ENCODE peak calls at places on chromosomes 4 and X, in eight cellular contexts. Q is PC-9, D is lung, Z is psoas muscle, W is uterus, K is dorsolateral prefrontal cortex, V is adrenal gland, A is HFF-Myc. S is an unnamed sample.

GRCh38 chrX:78964598-78964997 is 19.4 kb downstream of the P2RY10 start:
- DNase-seq in Q (no peak), D (no peak), Z (no peak), W (no peak), K (no peak), V (no peak), A (no peak), S (no peak)

GRCh38 chr4:87304659-87305277 is 17.9 kb downstream of the HSD17B13 start:
- DNase-seq in Q (peak; percentile 87), D (no peak), Z (no peak), W (no peak), K (no peak), V (no peak), A (no peak), S (peak; percentile 93)

GRCh38 chrX:154775611-154776349 is 13.1 kb downstream of the DKC1 start:
- DNase-seq in Q (no peak), D (no peak), Z (no peak), W (no peak), K (peak; percentile 56), V (no peak), A (no peak), S (no peak)

GRCh38 chrX:123291623-123292022 is 107.5 kb downstream of the GRIA3 start:
- DNase-seq in Q (no peak), D (no peak), Z (no peak), W (no peak), K (no peak), V (no peak), A (no peak), S (peak; percentile 22)

GRCh38 chr4:10947898-10948297 is 263.3 kb upstream of the CLNK start:
- DNase-seq in Q (no peak), D (no peak), Z (no peak), W (no peak), K (no peak), V (no peak), A (no peak), S (no peak)

GRCh38 chr4:152734699-152735050 is 44.9 kb downstream of the TIGD4 start:
- DNase-seq in Q (no peak), D (no peak), Z (no peak), W (no peak), K (no peak), V (no peak), A (no peak), S (no peak)

GRCh38 chr4:186168750-186169149 is 22.6 kb upstream of the CYP4V2 start:
- DNase-seq in Q (no peak), D (no peak), Z (no peak), W (no peak), K (no peak), V (no peak), A (no peak), S (no peak)

GRCh38 chrX:1506916-1507315 is 30.1 kb downstream of the P2RY8 start:
- DNase-seq in Q (no peak), D (no peak), Z (no peak), W (no peak), K (no peak), V (no peak), A (no peak), S (no peak)

GRCh38 chrX:45295587-45295986 is 94.9 kb upstream of the DIPK2B start:
- DNase-seq in Q (peak; percentile 39), D (no peak), Z (no peak), W (no peak), K (no peak), V (no peak), A (peak; percentile 19), S (peak; percentile 88)

DNA sequence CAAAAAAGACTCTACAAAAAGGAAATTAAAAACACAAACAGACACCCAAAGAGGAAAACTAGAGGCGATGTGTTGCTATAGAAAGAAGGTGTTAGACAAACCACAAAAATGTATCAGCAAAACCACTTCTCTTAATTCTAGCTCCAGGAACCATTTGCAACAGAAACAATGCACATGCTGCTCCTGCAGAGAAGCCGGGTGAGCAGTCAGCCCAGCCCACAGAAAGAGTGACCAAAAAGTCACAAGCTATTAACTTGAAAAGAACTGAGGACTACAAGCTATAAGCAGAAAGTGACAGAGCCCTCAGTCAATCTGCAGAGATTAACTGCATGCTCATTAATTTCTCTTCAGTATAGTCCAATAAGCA is 96.2 kb upstream of the KLHL13 start:
- DNase-seq in Q (no peak), D (no peak), Z (no peak), W (no peak), K (no peak), V (no peak), A (no peak), S (no peak)
- H3K4me3 ChIP-seq in Q (no peak overlapping the region), D (no peak overlapping the region), Z (no peak overlapping the region), W (no peak overlapping the region), K (no peak overlapping the region), V (no peak overlapping the region), A (no peak overlapping the region), S (no peak overlapping the region)

GRCh38 chr4:55635760-55636621 is at the start of gene NMU:
- DNase-seq in Q (peak; percentile 45), D (peak; percentile 61), Z (peak; percentile 19), W (no peak), K (peak; percentile 42), V (peak; percentile 21), A (no peak), S (peak; percentile 36)
- H3K4me3 ChIP-seq in Q (peak within 1 kb of the TSS; percentile 66), D (peak within 1 kb of the TSS; percentile 22), Z (peak within 1 kb of the TSS; percentile 58), W (no peak within 1 kb of the TSS), K (peak within 1 kb of the TSS; percentile 62), V (no peak within 1 kb of the TSS), A (peak within 1 kb of the TSS; percentile 4), S (peak within 1 kb of the TSS; percentile 58)

DNA sequence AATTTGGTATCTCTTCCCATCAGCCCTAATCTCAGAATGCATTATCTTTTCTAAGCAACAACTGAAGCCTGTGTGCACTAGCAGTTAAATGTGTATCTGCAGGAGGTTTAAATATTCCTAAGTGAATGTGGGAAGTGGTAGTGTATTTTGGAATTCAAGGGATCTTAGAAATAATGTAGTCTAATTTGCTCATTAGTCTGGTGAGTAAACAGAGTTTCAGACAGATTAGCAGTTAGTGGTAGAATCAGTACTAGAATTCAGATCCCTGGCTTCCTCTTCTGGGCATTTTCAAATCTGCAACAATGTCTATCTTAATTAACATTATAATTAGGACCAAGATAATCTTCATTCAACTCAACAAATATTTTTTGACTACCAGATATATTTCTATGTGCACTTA is 11.7 kb upstream of the CXCL2 start:
- DNase-seq in Q (no peak), D (no peak), Z (no peak), W (no peak), K (no peak), V (no peak), A (no peak), S (no peak)
- H3K4me3 ChIP-seq in Q (no peak overlapping the region), D (no peak overlapping the region), Z (no peak overlapping the region), W (no peak overlapping the region), K (no peak overlapping the region), V (no peak overlapping the region), A (no peak overlapping the region), S (no peak overlapping the region)

GRCh38 chrX:109487640-109488039 is 5.8 kb upstream of the GUCY2F start:
- DNase-seq in Q (no peak), D (no peak), Z (no peak), W (no peak), K (no peak), V (no peak), A (no peak), S (no peak)

GRCh38 chrX:109485470-109486340 is 3.8 kb upstream of the GUCY2F start:
- DNase-seq in Q (peak; percentile 60), D (peak; percentile 56), Z (peak; percentile 18), W (peak; percentile 49), K (peak; percentile 58), V (peak; percentile 78), A (no peak), S (no peak)

GRCh38 chrX:109484886-109485285 is 3.0 kb upstream of the GUCY2F start:
- DNase-seq in Q (no peak), D (no peak), Z (no peak), W (no peak), K (no peak), V (no peak), A (no peak), S (no peak)

GRCh38 chrX:109481986-109482385 is at the start of gene GUCY2F:
- DNase-seq in Q (no peak), D (no peak), Z (no peak), W (no peak), K (no peak), V (no peak), A (no peak), S (no peak)
- H3K4me3 ChIP-seq in Q (no peak within 1 kb of the TSS), D (no peak within 1 kb of the TSS), Z (no peak within 1 kb of the TSS), W (no peak within 1 kb of the TSS), K (no peak within 1 kb of the TSS), V (no peak within 1 kb of the TSS), A (no peak within 1 kb of the TSS), S (no peak within 1 kb of the TSS)

GRCh38 chr4:100895572-100896197 is 377.9 kb upstream of the EMCN start:
- DNase-seq in Q (no peak), D (no peak), Z (no peak), W (no peak), K (no peak), V (no peak), A (no peak), S (no peak)
- H3K4me3 ChIP-seq in Q (no peak overlapping the region), D (no peak overlapping the region), Z (peak overlapping the region; percentile 50), W (peak overlapping the region; percentile 20), K (no peak overlapping the region), V (no peak overlapping the region), A (no peak overlapping the region), S (no peak overlapping the region)

GRCh38 chr4:80199004-80199579 is 1.8 kb downstream of the PRDM8 start:
- DNase-seq in Q (no peak), D (no peak), Z (no peak), W (no peak), K (no peak), V (no peak), A (no peak), S (no peak)

GRCh38 chr4:80196259-80197131 is 808 bp upstream of the PRDM8 start:
- DNase-seq in Q (no peak), D (no peak), Z (no peak), W (no peak), K (no peak), V (no peak), A (no peak), S (no peak)

GRCh38 chr4:80197601-80198444 is 520 bp downstream of the PRDM8 start:
- DNase-seq in Q (no peak), D (no peak), Z (no peak), W (no peak), K (no peak), V (no peak), A (no peak), S (no peak)

GRCh38 chr4:80195441-80196139 is 1.7 kb upstream of the PRDM8 start:
- DNase-seq in Q (no peak), D (no peak), Z (no peak), W (no peak), K (no peak), V (no peak), A (no peak), S (no peak)

DNA sequence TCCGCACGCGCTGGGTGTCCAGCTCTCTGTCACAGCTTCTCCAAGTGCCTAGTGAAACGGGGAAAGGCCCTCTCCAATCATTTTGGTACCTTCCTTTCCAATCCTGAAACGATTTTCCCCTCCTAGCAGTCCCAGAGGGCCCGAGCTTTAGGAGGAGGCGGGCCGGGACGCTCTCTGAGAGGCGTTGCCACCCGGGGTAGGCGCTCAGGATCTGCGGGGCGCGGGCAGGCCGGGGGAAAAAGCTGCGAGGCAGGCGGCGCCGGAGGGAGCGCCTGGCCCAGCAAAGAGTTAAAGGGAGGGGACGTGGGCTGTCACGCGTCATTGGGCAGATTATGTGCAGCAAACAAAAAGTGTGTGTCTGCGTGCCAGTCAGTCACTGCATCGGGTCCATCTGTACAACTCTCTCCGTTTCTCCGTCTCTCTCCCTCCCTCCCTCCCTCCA is at the start of gene PRDM8:
- DNase-seq in Q (no peak), D (no peak), Z (no peak), W (no peak), K (peak; percentile 88), V (no peak), A (no peak), S (no peak)
- H3K4me3 ChIP-seq in Q (no peak within 1 kb of the TSS), D (no peak within 1 kb of the TSS), Z (peak within 1 kb of the TSS; percentile 56), W (peak within 1 kb of the TSS; percentile 41), K (peak within 1 kb of the TSS; percentile 74), V (no peak within 1 kb of the TSS), A (peak within 1 kb of the TSS; percentile 31), S (no peak within 1 kb of the TSS)